ENCODE peak calls at places on chromosomes 2 and 18, in four cellular contexts. P is A549, W is AG08396, F is K562. U is an unnamed sample.

GRCh38 chr18:36454848-36455458 is 157.4 kb downstream of the FHOD3 start:
- DNase-seq in W (no peak), F (no peak), P (no peak), U (no peak)

GRCh38 chr18:36662000-36662399 is 166.8 kb downstream of the TPGS2 start:
- DNase-seq in W (no peak), F (no peak), P (no peak), U (no peak)

GRCh38 chr2:22375094-22375493 is 1009.9 kb upstream of the KLHL29 start:
- DNase-seq in F (no peak), P (no peak), W (no peak), U (no peak)

GRCh38 chr2:74471332-74472065 is 981 bp downstream of the MRPL53 start:
- DNase-seq in W (no peak), F (no peak), P (no peak), U (no peak)

GRCh38 chr2:239569401-239570090 is 168.7 kb upstream of the HDAC4 start:
- DNase-seq in P (peak), F (no peak), W (no peak), U (no peak)

GRCh38 chr2:191557841-191558240 is 120.1 kb upstream of the NABP1 start:
- DNase-seq in P (no peak), W (no peak), F (peak), U (no peak)

GRCh38 chr18:58541137-58541788 is 87.6 kb downstream of the ALPK2 start:
- DNase-seq in W (no peak), P (no peak), F (no peak), U (no peak)

GRCh38 chr2:177072069-177072468 is 140.5 kb upstream of the HNRNPA3 start:
- DNase-seq in W (no peak), F (no peak), P (no peak), U (no peak)

GRCh38 chr18:65146615-65147014 is 604.2 kb upstream of the CDH7 start:
- DNase-seq in W (no peak), P (no peak), F (no peak), U (no peak)

GRCh38 chr2:231452799-231453508 is 11.3 kb downstream of the NCL start:
- DNase-seq in W (no peak), F (no peak), P (no peak), U (no peak)